ENCODE peak calls at places on chromosome 20, in seven cellular contexts. Q, J, N, G, E, C and B are unnamed samples.

GRCh38 chr20:56417911-56418310 is 5.9 kb downstream of the CASS4 start:
- DNase-seq in G (no peak), C (no peak), J (peak), E (no peak), Q (peak), N (no peak), B (no peak)

GRCh38 chr20:38354227-38354626 is 7.9 kb downstream of the LBP start:
- DNase-seq in E (no peak), J (no peak), C (no peak), G (no peak), N (no peak), Q (no peak), B (no peak)

GRCh38 chr20:23143098-23143497 is 57.0 kb upstream of the CD93 start:
- DNase-seq in N (no peak), C (peak), Q (peak), G (peak), J (peak), E (no peak), B (no peak)

GRCh38 chr20:32607324-32607723 is 22.2 kb upstream of the NOL4L start:
- DNase-seq in E (no peak), J (no peak), G (no peak), C (no peak), N (no peak), Q (no peak), B (no peak)

GRCh38 chr20:22577515-22578220 is 6.7 kb downstream of the FOXA2 start:
- DNase-seq in J (no peak), G (peak), Q (no peak), C (no peak), N (peak), E (no peak), B (no peak)

GRCh38 chr20:32476684-32477593 is 108.2 kb downstream of the NOL4L start:
- DNase-seq in C (no peak), N (no peak), E (no peak), J (no peak), Q (no peak), G (no peak), B (no peak)

GRCh38 chr20:31695849-31696804 is 26.5 kb downstream of the BCL2L1 start:
- DNase-seq in C (peak), E (no peak), N (no peak), J (peak), Q (peak), G (peak), B (no peak)

GRCh38 chr20:51573576-51574243 is 31.2 kb upstream of the NFATC2 start:
- DNase-seq in Q (peak), J (no peak), N (no peak), E (no peak), C (no peak), G (no peak), B (no peak)

GRCh38 chr20:13788167-13788834 is 3.5 kb downstream of the NDUFAF5 start:
- DNase-seq in E (peak), J (peak), G (peak), C (peak), Q (peak), N (peak), B (peak)

GRCh38 chr20:43910564-43910963 is 4.1 kb upstream of the TOX2 start:
- DNase-seq in J (no peak), N (no peak), C (no peak), G (no peak), E (no peak), Q (no peak), B (no peak)

GRCh38 chr20:22411568-22412450 is 172.6 kb downstream of the FOXA2 start:
- DNase-seq in N (no peak), J (peak), Q (peak), E (no peak), G (peak), C (peak), B (no peak)

GRCh38 chr20:59648720-59649119 is 44.4 kb downstream of the PHACTR3 start:
- DNase-seq in E (no peak), J (no peak), Q (no peak), C (no peak), N (no peak), G (no peak), B (no peak)

GRCh38 chr20:5001174-5002076 is at the start of gene SLC23A2:
- DNase-seq in Q (no peak), C (peak), N (peak), E (peak), G (peak), J (no peak), B (no peak)

GRCh38 chr20:53917145-53918009 is 153.0 kb downstream of the BCAS1 start:
- DNase-seq in G (peak), N (no peak), J (peak), Q (peak), E (no peak), C (peak), B (peak)

GRCh38 chr20:57523782-57524181 is 1.2 kb downstream of the CTCFL start:
- DNase-seq in C (no peak), E (no peak), J (no peak), N (no peak), Q (no peak), G (no peak), B (no peak)

GRCh38 chr20:57480444-57481152 is 44.3 kb downstream of the CTCFL start:
- DNase-seq in J (no peak), Q (no peak), E (peak), N (no peak), C (no peak), G (no peak), B (no peak)

GRCh38 chr20:45373353-45374100 is 4.6 kb downstream of the TP53TG5 start:
- DNase-seq in J (peak), E (peak), Q (peak), C (peak), G (peak), N (peak), B (peak)
- H3K4me3 ChIP-seq in J (peak), E (peak), Q (peak), C (no peak), G (peak), N (peak), B (no peak)

DNA sequence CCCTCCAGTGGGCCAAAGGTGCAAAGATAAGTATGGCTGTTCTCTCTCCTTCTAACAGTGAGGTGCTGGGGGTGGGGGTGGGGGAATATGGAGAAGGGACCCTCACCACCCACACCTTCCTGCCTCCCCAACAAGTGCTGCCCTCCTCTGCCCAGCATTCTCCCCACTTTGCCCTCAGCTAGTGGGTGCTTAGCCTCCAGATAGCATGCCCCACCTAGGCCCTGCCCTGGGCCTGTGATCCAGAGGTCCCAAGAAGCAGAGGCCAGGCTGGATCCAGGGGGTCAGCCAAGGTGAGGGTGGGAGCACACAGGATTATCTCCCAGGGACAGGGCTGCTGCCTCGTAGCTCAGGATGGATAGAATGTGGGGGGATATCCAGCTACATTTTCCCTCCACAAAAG is 1.2 kb downstream of the ADISSP start:
- DNase-seq in G (no peak), E (no peak), J (no peak), C (no peak), N (no peak), Q (no peak), B (no peak)
- H3K4me3 ChIP-seq in G (no peak), E (peak), J (peak), C (no peak), N (peak), Q (no peak), B (peak)

GRCh38 chr20:41047279-41047974 is 18.8 kb downstream of the TOP1 start:
- DNase-seq in Q (no peak), E (no peak), G (no peak), N (peak), J (no peak), C (no peak), B (no peak)
- H3K4me3 ChIP-seq in Q (no peak), E (peak), G (no peak), N (no peak), J (no peak), C (no peak), B (no peak)

GRCh38 chr20:62362590-62362940 is 4.5 kb downstream of the LAMA5 start:
- DNase-seq in Q (no peak), J (no peak), E (no peak), C (no peak), G (no peak), N (no peak), B (no peak)

GRCh38 chr20:62362991-62363919 is 3.9 kb downstream of the LAMA5 start:
- DNase-seq in J (no peak), Q (no peak), C (peak), E (no peak), G (peak), N (peak), B (no peak)

GRCh38 chr20:62365814-62366369 is 1.2 kb downstream of the LAMA5 start:
- DNase-seq in J (no peak), C (peak), N (peak), Q (peak), E (no peak), G (no peak), B (no peak)

GRCh38 chr20:62364911-62365736 is 2.0 kb downstream of the LAMA5 start:
- DNase-seq in E (no peak), N (no peak), G (peak), J (no peak), C (peak), Q (no peak), B (no peak)

DNA sequence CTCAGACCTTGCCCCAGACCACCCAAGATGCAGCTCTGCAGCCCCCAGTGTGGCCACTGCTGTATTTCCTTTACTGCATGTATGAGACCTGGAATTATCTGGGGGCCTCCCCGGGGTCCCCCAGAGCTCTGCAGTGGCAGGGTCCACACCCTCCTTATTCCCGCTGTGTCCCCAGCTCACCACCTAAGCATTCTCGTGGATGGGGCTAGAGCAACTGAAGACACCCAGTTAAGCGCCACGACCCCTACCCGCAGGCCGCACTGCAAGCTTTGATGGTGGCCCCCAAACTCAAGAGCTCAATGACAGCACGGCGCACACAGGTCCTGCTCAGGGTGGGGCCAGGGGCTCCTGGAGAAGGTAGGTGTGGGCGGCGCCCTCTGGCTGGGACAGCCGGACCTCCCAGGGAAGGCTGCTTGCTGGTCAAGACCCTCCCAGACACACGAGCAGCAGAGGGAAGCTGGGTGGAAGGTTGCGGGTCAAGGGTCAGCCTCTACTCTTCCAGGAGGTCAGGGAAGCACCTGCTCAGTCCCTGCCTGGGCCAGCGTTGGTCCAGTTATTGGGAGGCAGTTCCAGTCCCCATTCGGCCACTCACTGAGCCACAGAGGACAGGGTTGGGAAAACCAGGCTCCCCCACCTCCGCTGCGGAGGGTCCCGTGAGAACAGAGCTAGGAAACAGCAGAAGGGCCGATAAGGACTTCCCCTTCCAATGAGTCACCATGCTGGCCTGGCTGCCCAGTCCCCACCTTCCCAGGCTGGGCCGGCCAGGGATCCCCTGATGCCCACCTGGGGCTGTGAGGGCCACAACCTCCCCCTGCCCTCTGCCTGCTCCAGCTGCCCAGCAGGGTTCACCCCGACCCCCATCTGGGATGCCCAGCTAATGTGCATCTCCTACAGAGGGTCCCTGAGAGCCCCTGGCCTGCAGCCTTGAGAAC is 2.9 kb downstream of the LAMA5 start:
- DNase-seq in J (no peak), G (peak), E (no peak), N (peak), Q (peak), C (peak), B (no peak)
- H3K4me3 ChIP-seq in J (no peak), G (no peak), E (no peak), N (peak), Q (no peak), C (no peak), B (no peak)

DNA sequence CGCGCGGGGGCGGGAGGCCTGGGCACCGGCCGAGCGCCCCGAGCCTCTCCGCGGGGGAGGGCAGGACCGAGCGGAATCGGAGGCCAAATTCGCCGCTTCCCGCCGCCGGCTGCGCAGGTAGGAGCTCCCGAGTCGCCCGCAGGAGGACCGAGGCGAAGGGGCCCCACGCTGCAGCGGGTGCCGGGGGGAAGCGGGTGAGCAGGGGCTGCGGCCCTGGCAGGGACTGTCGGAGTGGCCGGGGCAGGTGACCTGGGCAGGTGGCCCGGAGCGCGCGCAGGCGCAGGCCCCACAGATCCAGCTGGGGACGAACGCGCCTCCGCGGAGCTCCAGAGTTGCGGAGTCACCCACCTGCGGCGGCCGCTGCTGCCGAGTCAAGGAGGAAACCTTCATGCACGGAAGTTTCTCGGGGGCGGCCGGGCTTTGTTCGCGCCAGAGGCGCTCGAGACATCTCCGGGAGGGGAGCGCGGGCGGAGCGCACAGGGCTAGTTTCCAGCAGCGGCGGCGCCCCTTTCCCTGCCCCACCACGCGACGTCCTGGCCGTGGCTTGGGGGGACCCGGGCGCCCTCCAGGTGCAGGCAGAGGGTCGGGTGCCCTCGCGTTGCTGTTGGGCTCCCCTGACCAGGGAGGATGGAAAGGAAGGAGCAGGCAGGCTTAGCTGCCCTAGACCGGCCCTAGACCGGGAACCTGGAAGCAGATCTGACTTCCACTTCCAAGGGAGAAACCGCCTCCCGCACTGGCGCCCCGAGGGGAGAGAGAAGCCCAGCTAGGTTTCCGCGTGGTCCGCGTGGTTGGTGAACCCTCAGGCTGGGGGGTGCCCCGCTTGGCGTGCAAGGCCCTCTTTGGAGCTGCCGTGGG is 590 bp downstream of the SLCO4A1 start:
- DNase-seq in Q (peak), J (no peak), G (peak), E (no peak), C (no peak), N (peak), B (no peak)
- H3K4me3 ChIP-seq in Q (peak), J (no peak), G (peak), E (peak), C (no peak), N (peak), B (peak)

GRCh38 chr20:41366546-41367392 is at the start of gene EMILIN3:
- DNase-seq in G (no peak), E (no peak), Q (no peak), C (no peak), J (no peak), N (peak), B (no peak)
- H3K4me3 ChIP-seq in G (no peak), E (no peak), Q (peak), C (no peak), J (no peak), N (peak), B (no peak)

DNA sequence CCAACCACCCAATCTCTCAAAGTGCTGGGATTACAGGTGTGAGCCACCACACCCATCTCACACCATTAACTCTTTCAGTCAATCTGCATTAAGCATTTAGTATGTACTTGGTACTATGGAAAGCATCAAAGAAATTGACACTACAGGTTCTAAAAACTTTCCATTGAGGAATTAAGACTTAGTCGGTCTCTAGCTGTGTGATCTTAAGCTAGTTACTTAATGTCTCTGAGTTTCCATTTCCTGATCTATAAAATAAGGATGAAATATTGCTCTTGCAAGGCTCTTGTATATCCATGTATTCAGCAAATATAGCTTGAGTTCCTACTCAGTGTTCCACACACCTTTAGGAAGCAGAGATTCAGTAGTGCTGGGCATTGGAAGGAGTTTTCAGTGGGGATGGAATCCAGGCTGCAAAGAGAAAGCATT is 48.9 kb upstream of the NCOA3 start:
- DNase-seq in J (no peak), G (no peak), N (no peak), Q (no peak), E (no peak), C (no peak), B (no peak)
- H3K4me3 ChIP-seq in J (no peak), G (no peak), N (no peak), Q (no peak), E (no peak), C (no peak), B (no peak)

DNA sequence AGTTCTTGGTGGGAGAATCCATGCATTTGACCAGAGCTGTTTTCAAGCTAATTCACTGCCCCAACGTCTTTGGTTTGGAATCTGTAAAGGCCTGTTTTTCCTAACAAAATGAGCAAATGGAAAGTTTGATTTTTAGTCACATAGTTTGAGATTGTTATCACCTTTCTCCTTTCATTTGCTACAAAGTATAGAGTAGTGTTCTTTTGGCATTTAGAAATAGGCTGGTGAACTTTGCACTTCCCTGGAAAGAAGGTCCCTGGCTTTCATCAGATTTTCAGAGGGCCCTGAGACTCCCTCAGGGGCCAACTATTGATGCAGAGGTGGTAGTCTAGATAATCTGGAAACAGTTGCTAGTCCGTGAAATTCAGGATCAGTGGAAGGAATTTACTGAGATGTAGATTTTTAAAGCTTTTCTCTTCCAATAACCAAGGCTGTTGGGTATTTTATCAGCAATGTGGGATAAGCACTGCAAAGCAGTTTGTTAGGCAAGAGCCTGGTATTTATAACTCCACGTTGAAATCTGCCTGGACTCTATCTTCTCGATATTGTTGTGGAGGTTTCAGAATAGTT is 1.7 kb downstream of the ARFGEF2 start:
- DNase-seq in Q (no peak), E (no peak), N (no peak), J (no peak), G (no peak), C (no peak), B (no peak)
- H3K4me3 ChIP-seq in Q (peak), E (no peak), N (peak), J (peak), G (no peak), C (no peak), B (peak)

DNA sequence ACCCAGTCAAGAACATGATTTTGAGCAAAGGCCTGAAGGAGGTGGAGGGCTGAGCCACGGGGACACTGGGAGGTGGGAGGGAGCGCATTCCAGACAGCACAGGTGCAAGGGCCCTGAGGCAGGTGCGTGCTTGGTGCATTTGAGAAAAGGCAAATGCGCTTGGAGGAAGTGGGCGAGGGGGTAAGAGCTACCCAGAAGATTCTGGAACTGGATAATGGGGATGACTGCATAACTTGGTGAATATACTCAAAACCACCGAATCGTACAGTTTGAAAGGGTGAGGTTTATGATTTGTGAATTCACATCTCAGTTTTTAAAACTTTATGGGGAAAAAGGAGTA is 9.8 kb downstream of the PREX1 start:
- DNase-seq in G (no peak), E (no peak), J (no peak), Q (no peak), N (no peak), C (no peak), B (no peak)
- H3K4me3 ChIP-seq in G (no peak), E (no peak), J (no peak), Q (no peak), N (no peak), C (no peak), B (no peak)